ENCODE peak calls at places on chromosomes 13 and 19, in nine cellular contexts. One of them, this sample, is unnamed.

GRCh38 chr19:33805840-33806433 is 9.3 kb downstream of the KCTD15 start:
- DNase-seq in dorsolateral prefrontal cortex: no peak
- DNase-seq in tibial nerve: no peak
- DNase-seq in psoas muscle: no peak
- DNase-seq in lung: no peak
- DNase-seq in thoracic aorta: no peak
- DNase-seq in K562: no peak
- DNase-seq in left ventricle myocardium inferior: no peak
- DNase-seq in neural progenitor cell: no peak
- DNase-seq in this sample: no peak

GRCh38 chr19:48819366-48819816 is 8.6 kb upstream of the BCAT2 start:
- DNase-seq in left ventricle myocardium inferior: peak; percentile 89
- DNase-seq in dorsolateral prefrontal cortex: no peak
- DNase-seq in K562: no peak
- DNase-seq in neural progenitor cell: no peak
- DNase-seq in thoracic aorta: peak; percentile 74
- DNase-seq in lung: peak; percentile 93
- DNase-seq in psoas muscle: peak; percentile 94
- DNase-seq in tibial nerve: peak; percentile 96
- DNase-seq in this sample: peak; percentile 59

GRCh38 chr13:36124236-36124822 is 6.9 kb downstream of the DCLK1 start:
- DNase-seq in lung: peak; percentile 46
- DNase-seq in left ventricle myocardium inferior: no peak
- DNase-seq in psoas muscle: no peak
- DNase-seq in dorsolateral prefrontal cortex: no peak
- DNase-seq in neural progenitor cell: no peak
- DNase-seq in K562: no peak
- DNase-seq in tibial nerve: peak; percentile 41
- DNase-seq in thoracic aorta: no peak
- DNase-seq in this sample: no peak

GRCh38 chr19:11196406-11197287 is 698 bp downstream of the KANK2 start:
- DNase-seq in tibial nerve: no peak
- DNase-seq in left ventricle myocardium inferior: peak; percentile 56
- DNase-seq in lung: peak; percentile 38
- DNase-seq in neural progenitor cell: peak; percentile 57
- DNase-seq in thoracic aorta: no peak
- DNase-seq in dorsolateral prefrontal cortex: no peak
- DNase-seq in K562: peak; percentile 72
- DNase-seq in psoas muscle: peak; percentile 55
- DNase-seq in this sample: no peak

GRCh38 chr13:58933475-58933874 is 1230.3 kb downstream of the DIAPH3 start:
- DNase-seq in left ventricle myocardium inferior: no peak
- DNase-seq in K562: no peak
- DNase-seq in tibial nerve: no peak
- DNase-seq in lung: no peak
- DNase-seq in thoracic aorta: no peak
- DNase-seq in psoas muscle: no peak
- DNase-seq in dorsolateral prefrontal cortex: no peak
- DNase-seq in neural progenitor cell: no peak
- DNase-seq in this sample: no peak

GRCh38 chr19:48874309-48875135 is 2.3 kb downstream of the PPP1R15A start:
- DNase-seq in tibial nerve: peak; percentile 31
- DNase-seq in K562: peak; percentile 52
- DNase-seq in dorsolateral prefrontal cortex: peak; percentile 32
- DNase-seq in lung: no peak
- DNase-seq in thoracic aorta: no peak
- DNase-seq in left ventricle myocardium inferior: no peak
- DNase-seq in neural progenitor cell: peak; percentile 1
- DNase-seq in psoas muscle: no peak
- DNase-seq in this sample: no peak

GRCh38 chr19:52270266-52270885 is 989 bp downstream of the ZNF766 start:
- DNase-seq in lung: peak; percentile 29
- DNase-seq in dorsolateral prefrontal cortex: no peak
- DNase-seq in neural progenitor cell: peak; percentile 29
- DNase-seq in thoracic aorta: no peak
- DNase-seq in psoas muscle: no peak
- DNase-seq in K562: peak; percentile 26
- DNase-seq in left ventricle myocardium inferior: no peak
- DNase-seq in tibial nerve: no peak
- DNase-seq in this sample: no peak

GRCh38 chr19:35153701-35154534 is 617 bp upstream of the FXYD5 start:
- DNase-seq in tibial nerve: no peak
- DNase-seq in psoas muscle: peak; percentile 44
- DNase-seq in thoracic aorta: no peak
- DNase-seq in left ventricle myocardium inferior: no peak
- DNase-seq in K562: peak; percentile 81
- DNase-seq in dorsolateral prefrontal cortex: no peak
- DNase-seq in lung: no peak
- DNase-seq in neural progenitor cell: peak; percentile 79
- DNase-seq in this sample: no peak

GRCh38 chr19:18785179-18786124 is 5.7 kb downstream of the COMP start:
- DNase-seq in neural progenitor cell: peak; percentile 94
- DNase-seq in tibial nerve: peak; percentile 81
- DNase-seq in lung: peak; percentile 84
- DNase-seq in thoracic aorta: no peak
- DNase-seq in dorsolateral prefrontal cortex: peak; percentile 48
- DNase-seq in psoas muscle: peak; percentile 87
- DNase-seq in left ventricle myocardium inferior: peak; percentile 73
- DNase-seq in K562: peak; percentile 100
- DNase-seq in this sample: no peak

GRCh38 chr19:869245-870177 is 10.0 kb downstream of the CFD start:
- DNase-seq in thoracic aorta: peak; percentile 60
- DNase-seq in tibial nerve: peak; percentile 80
- DNase-seq in left ventricle myocardium inferior: peak; percentile 66
- DNase-seq in K562: no peak
- DNase-seq in psoas muscle: peak; percentile 81
- DNase-seq in neural progenitor cell: no peak
- DNase-seq in dorsolateral prefrontal cortex: no peak
- DNase-seq in lung: no peak
- DNase-seq in this sample: peak; percentile 90

GRCh38 chr13:72457151-72457550 is 270.3 kb downstream of the MZT1 start:
- DNase-seq in K562: no peak
- DNase-seq in psoas muscle: no peak
- DNase-seq in left ventricle myocardium inferior: no peak
- DNase-seq in lung: no peak
- DNase-seq in tibial nerve: no peak
- DNase-seq in dorsolateral prefrontal cortex: peak; percentile 9
- DNase-seq in neural progenitor cell: no peak
- DNase-seq in thoracic aorta: no peak
- DNase-seq in this sample: no peak

GRCh38 chr13:91946498-91947070 is 548.2 kb downstream of the GPC5 start:
- DNase-seq in left ventricle myocardium inferior: no peak
- DNase-seq in psoas muscle: no peak
- DNase-seq in K562: no peak
- DNase-seq in dorsolateral prefrontal cortex: peak; percentile 3
- DNase-seq in thoracic aorta: no peak
- DNase-seq in tibial nerve: no peak
- DNase-seq in neural progenitor cell: peak; percentile 63
- DNase-seq in lung: no peak
- DNase-seq in this sample: no peak

GRCh38 chr19:21608571-21608970 is 103.2 kb downstream of the ZNF429 start:
- DNase-seq in neural progenitor cell: no peak
- DNase-seq in thoracic aorta: no peak
- DNase-seq in psoas muscle: no peak
- DNase-seq in left ventricle myocardium inferior: no peak
- DNase-seq in tibial nerve: no peak
- DNase-seq in dorsolateral prefrontal cortex: no peak
- DNase-seq in lung: no peak
- DNase-seq in K562: no peak
- DNase-seq in this sample: no peak

GRCh38 chr13:67023088-67023893 is 206.8 kb downstream of the PCDH9 start:
- DNase-seq in K562: no peak
- DNase-seq in psoas muscle: no peak
- DNase-seq in neural progenitor cell: peak; percentile 54
- DNase-seq in tibial nerve: peak; percentile 12
- DNase-seq in thoracic aorta: no peak
- DNase-seq in dorsolateral prefrontal cortex: no peak
- DNase-seq in lung: peak; percentile 51
- DNase-seq in left ventricle myocardium inferior: no peak
- DNase-seq in this sample: peak; percentile 45

GRCh38 chr13:109401891-109402290 is 384.5 kb downstream of the IRS2 start:
- DNase-seq in K562: no peak
- DNase-seq in neural progenitor cell: no peak
- DNase-seq in tibial nerve: no peak
- DNase-seq in left ventricle myocardium inferior: no peak
- DNase-seq in thoracic aorta: no peak
- DNase-seq in psoas muscle: no peak
- DNase-seq in dorsolateral prefrontal cortex: no peak
- DNase-seq in lung: no peak
- DNase-seq in this sample: no peak

GRCh38 chr19:8459520-8460260 is 14.9 kb downstream of the HNRNPM start:
- DNase-seq in dorsolateral prefrontal cortex: no peak
- DNase-seq in thoracic aorta: no peak
- DNase-seq in tibial nerve: no peak
- DNase-seq in left ventricle myocardium inferior: no peak
- DNase-seq in psoas muscle: no peak
- DNase-seq in neural progenitor cell: no peak
- DNase-seq in K562: no peak
- DNase-seq in lung: no peak
- DNase-seq in this sample: peak; percentile 53

GRCh38 chr13:67619346-67619745 is 389.2 kb upstream of the PCDH9 start:
- DNase-seq in lung: no peak
- DNase-seq in left ventricle myocardium inferior: no peak
- DNase-seq in tibial nerve: no peak
- DNase-seq in K562: no peak
- DNase-seq in thoracic aorta: no peak
- DNase-seq in psoas muscle: no peak
- DNase-seq in neural progenitor cell: no peak
- DNase-seq in dorsolateral prefrontal cortex: no peak
- DNase-seq in this sample: peak; percentile 2

GRCh38 chr13:66977156-66977555 is 253.0 kb downstream of the PCDH9 start:
- DNase-seq in left ventricle myocardium inferior: no peak
- DNase-seq in tibial nerve: no peak
- DNase-seq in lung: no peak
- DNase-seq in thoracic aorta: no peak
- DNase-seq in K562: no peak
- DNase-seq in neural progenitor cell: no peak
- DNase-seq in dorsolateral prefrontal cortex: no peak
- DNase-seq in psoas muscle: no peak
- DNase-seq in this sample: no peak

GRCh38 chr19:50705422-50706019 is 14.1 kb downstream of the SHANK1 start:
- DNase-seq in psoas muscle: no peak
- DNase-seq in tibial nerve: no peak
- DNase-seq in neural progenitor cell: peak; percentile 75
- DNase-seq in K562: peak; percentile 84
- DNase-seq in lung: no peak
- DNase-seq in dorsolateral prefrontal cortex: no peak
- DNase-seq in left ventricle myocardium inferior: no peak
- DNase-seq in thoracic aorta: no peak
- DNase-seq in this sample: peak; percentile 30

GRCh38 chr13:45310341-45311138 is 30.4 kb downstream of the TPT1 start:
- DNase-seq in K562: no peak
- DNase-seq in psoas muscle: no peak
- DNase-seq in dorsolateral prefrontal cortex: no peak
- DNase-seq in left ventricle myocardium inferior: no peak
- DNase-seq in neural progenitor cell: no peak
- DNase-seq in tibial nerve: no peak
- DNase-seq in lung: no peak
- DNase-seq in thoracic aorta: no peak
- DNase-seq in this sample: no peak

GRCh38 chr13:30739646-30740642 is 4.6 kb downstream of the ALOX5AP start:
- DNase-seq in psoas muscle: no peak
- DNase-seq in tibial nerve: no peak
- DNase-seq in K562: no peak
- DNase-seq in left ventricle myocardium inferior: no peak
- DNase-seq in dorsolateral prefrontal cortex: no peak
- DNase-seq in neural progenitor cell: peak; percentile 35
- DNase-seq in lung: no peak
- DNase-seq in thoracic aorta: no peak
- DNase-seq in this sample: peak; percentile 86
- H3K27ac ChIP-seq in psoas muscle: no peak overlapping the region
- H3K27ac ChIP-seq in tibial nerve: no peak overlapping the region
- H3K27ac ChIP-seq in K562: no peak overlapping the region
- H3K27ac ChIP-seq in left ventricle myocardium inferior: no peak overlapping the region
- H3K27ac ChIP-seq in dorsolateral prefrontal cortex: no peak overlapping the region
- H3K27ac ChIP-seq in neural progenitor cell: no peak overlapping the region
- H3K27ac ChIP-seq in lung: peak overlapping the region; percentile 74
- H3K27ac ChIP-seq in thoracic aorta: no peak overlapping the region
- H3K27ac ChIP-seq in this sample: peak overlapping the region; percentile 91

DNA sequence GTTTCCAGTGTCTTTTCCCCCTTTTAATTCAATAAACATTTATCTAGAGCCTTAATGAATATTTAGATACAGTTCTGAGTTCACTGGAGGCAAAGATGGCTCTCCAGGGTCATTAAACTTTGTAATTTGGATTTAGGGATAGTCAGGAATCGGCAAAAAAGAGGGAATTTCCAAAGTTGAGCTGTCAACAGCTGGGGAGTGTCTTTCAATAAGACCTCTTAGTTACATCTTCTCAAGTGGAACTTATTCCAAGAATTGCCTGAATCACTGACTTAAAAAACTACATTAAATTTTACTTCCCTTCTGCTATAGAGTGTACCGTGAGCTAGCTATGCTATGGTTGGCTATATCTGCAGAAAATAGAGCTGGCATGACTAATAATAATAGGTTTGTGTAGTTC is 2.0 kb downstream of the LRCH1 start:
- DNase-seq in thoracic aorta: no peak
- DNase-seq in dorsolateral prefrontal cortex: no peak
- DNase-seq in psoas muscle: no peak
- DNase-seq in K562: no peak
- DNase-seq in left ventricle myocardium inferior: no peak
- DNase-seq in tibial nerve: no peak
- DNase-seq in neural progenitor cell: no peak
- DNase-seq in lung: no peak
- DNase-seq in this sample: no peak
- TF ChIP-seq CTCF in thoracic aorta: no peak
- TF ChIP-seq CTCF in dorsolateral prefrontal cortex: no peak
- TF ChIP-seq CTCF in psoas muscle: no peak
- TF ChIP-seq CTCF in K562: no peak
- TF ChIP-seq CTCF in left ventricle myocardium inferior: no peak
- TF ChIP-seq CTCF in tibial nerve: no peak
- TF ChIP-seq CTCF in neural progenitor cell: no peak
- TF ChIP-seq CTCF in lung: no peak
- TF ChIP-seq CTCF in this sample: no peak

GRCh38 chr19:2740314-2740656 is 468 bp upstream of the SLC39A3 start:
- DNase-seq in psoas muscle: no peak
- DNase-seq in neural progenitor cell: no peak
- DNase-seq in K562: no peak
- DNase-seq in dorsolateral prefrontal cortex: no peak
- DNase-seq in lung: no peak
- DNase-seq in tibial nerve: no peak
- DNase-seq in left ventricle myocardium inferior: no peak
- DNase-seq in thoracic aorta: no peak
- DNase-seq in this sample: no peak
- H3K4me3 ChIP-seq in psoas muscle: peak overlapping the region; percentile 96
- H3K4me3 ChIP-seq in neural progenitor cell: no peak overlapping the region
- H3K4me3 ChIP-seq in K562: peak overlapping the region; percentile 99
- H3K4me3 ChIP-seq in dorsolateral prefrontal cortex: peak overlapping the region; percentile 98
- H3K4me3 ChIP-seq in lung: no peak overlapping the region
- H3K4me3 ChIP-seq in tibial nerve: no peak overlapping the region
- H3K4me3 ChIP-seq in left ventricle myocardium inferior: peak overlapping the region; percentile 98
- H3K4me3 ChIP-seq in thoracic aorta: peak overlapping the region; percentile 92
- H3K4me3 ChIP-seq in this sample: no peak overlapping the region

DNA sequence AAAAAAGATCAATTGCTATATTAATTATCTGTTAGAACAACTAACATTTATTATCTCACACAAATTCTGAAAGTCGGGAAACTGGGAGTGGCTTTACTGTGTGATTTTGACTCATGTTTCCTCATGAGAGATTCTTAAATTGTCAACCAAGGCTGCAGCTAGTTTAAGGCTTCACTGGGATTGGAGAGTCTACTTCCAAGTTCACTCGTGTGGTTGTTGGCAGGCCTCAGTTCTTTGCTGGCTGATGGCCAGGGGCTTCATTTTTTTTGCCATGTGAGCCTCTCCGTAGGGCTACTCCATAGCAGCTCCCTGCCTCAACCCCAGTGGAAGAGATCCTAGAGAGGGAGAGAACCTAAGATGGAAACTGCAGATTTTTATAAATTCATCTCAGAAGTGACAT is 24.5 kb upstream of the LPAR6 start:
- DNase-seq in thoracic aorta: no peak
- DNase-seq in psoas muscle: peak; percentile 56
- DNase-seq in left ventricle myocardium inferior: peak; percentile 76
- DNase-seq in K562: no peak
- DNase-seq in tibial nerve: peak; percentile 66
- DNase-seq in neural progenitor cell: no peak
- DNase-seq in lung: peak; percentile 52
- DNase-seq in dorsolateral prefrontal cortex: peak; percentile 49
- DNase-seq in this sample: no peak
- H3K27ac ChIP-seq in thoracic aorta: peak overlapping the region; percentile 72
- H3K27ac ChIP-seq in psoas muscle: peak overlapping the region; percentile 14
- H3K27ac ChIP-seq in left ventricle myocardium inferior: peak overlapping the region; percentile 76
- H3K27ac ChIP-seq in K562: no peak overlapping the region
- H3K27ac ChIP-seq in tibial nerve: no peak overlapping the region
- H3K27ac ChIP-seq in neural progenitor cell: no peak overlapping the region
- H3K27ac ChIP-seq in lung: no peak overlapping the region
- H3K27ac ChIP-seq in dorsolateral prefrontal cortex: no peak overlapping the region
- H3K27ac ChIP-seq in this sample: no peak overlapping the region

This sample was measured in AG04450.